ENCODE peak calls at places on chromosomes 12 and 14, in ten cellular contexts. I, Y, J, O, X, M, A, Z, S and E are unnamed samples.

GRCh38 chr12:58309806-58310205 is 368.4 kb downstream of the ATP23 start:
- DNase-seq in M (no peak), J (no peak), I (no peak), O (no peak), Y (no peak), S (no peak), Z (no peak), A (no peak), X (no peak), E (no peak)

GRCh38 chr12:111807232-111807631 is 34.8 kb upstream of the MAPKAPK5 start:
- DNase-seq in I (no peak), M (no peak), X (no peak), O (no peak), A (peak), Z (no peak), S (no peak), J (no peak), Y (no peak), E (peak)

GRCh38 chr14:97074860-97075259 is 277.7 kb downstream of the VRK1 start:
- DNase-seq in J (no peak), M (no peak), I (no peak), Y (no peak), S (no peak), Z (no peak), X (no peak), O (no peak), A (no peak), E (no peak)

GRCh38 chr12:66065623-66066022 is 64.9 kb downstream of the LLPH start:
- DNase-seq in M (no peak), J (no peak), O (no peak), I (no peak), Z (no peak), S (no peak), Y (no peak), X (no peak), A (no peak), E (no peak)

GRCh38 chr12:55965941-55966407 is at the start of gene PMEL:
- DNase-seq in O (no peak), A (no peak), S (no peak), J (peak), I (no peak), Y (no peak), X (no peak), Z (no peak), M (no peak), E (no peak)

GRCh38 chr14:61695695-61696527 is 598 bp downstream of the HIF1A start:
- DNase-seq in X (peak), I (peak), O (peak), Z (peak), M (peak), S (peak), A (peak), J (peak), Y (peak), E (peak)

GRCh38 chr14:105568859-105569766 is 42.7 kb downstream of the TMEM121 start:
- DNase-seq in X (no peak), Z (no peak), Y (no peak), O (no peak), I (no peak), S (no peak), M (no peak), A (no peak), J (no peak), E (no peak)

GRCh38 chr14:100441271-100441947 is 118.3 kb downstream of the SLC25A47 start:
- DNase-seq in X (no peak), A (no peak), Y (no peak), S (no peak), Z (no peak), O (no peak), I (no peak), M (no peak), J (no peak), E (no peak)

GRCh38 chr12:90027889-90028570 is 319.4 kb upstream of the ATP2B1 start:
- DNase-seq in J (no peak), I (no peak), Z (no peak), X (no peak), O (no peak), Y (no peak), S (no peak), A (no peak), M (no peak), E (no peak)

GRCh38 chr12:54394281-54394719 is 9.8 kb upstream of the ZNF385A start:
- DNase-seq in Y (peak), X (peak), A (no peak), I (peak), O (peak), M (peak), S (no peak), J (peak), Z (peak), E (peak)

GRCh38 chr14:101705733-101706508 is 55.6 kb upstream of the PPP2R5C start:
- DNase-seq in Z (peak), X (peak), O (peak), A (peak), Y (peak), I (peak), J (peak), M (no peak), S (peak), E (peak)

GRCh38 chr14:88322505-88323085 is 474 bp downstream of the KCNK10 start:
- DNase-seq in J (peak), Z (no peak), M (no peak), X (no peak), S (no peak), I (no peak), Y (no peak), O (no peak), A (no peak), E (no peak)

GRCh38 chr12:14845350-14845750 is 2.0 kb upstream of the ART4 start:
- DNase-seq in X (no peak), O (peak), J (peak), S (no peak), M (peak), A (no peak), Z (peak), Y (peak), I (peak), E (no peak)

GRCh38 chr12:118980407-118981014 is 830 bp upstream of the SRRM4 start:
- DNase-seq in Z (no peak), I (no peak), Y (no peak), M (no peak), O (no peak), S (no peak), J (peak), A (no peak), X (no peak), E (no peak)

GRCh38 chr12:85823436-85824179 is 12.6 kb downstream of the RASSF9 start:
- DNase-seq in Y (no peak), I (no peak), M (no peak), X (no peak), S (no peak), J (no peak), O (no peak), A (no peak), Z (no peak), E (no peak)

GRCh38 chr14:59060841-59061240 is 127.6 kb upstream of the DAAM1 start:
- DNase-seq in Z (no peak), Y (no peak), A (no peak), O (no peak), J (no peak), X (no peak), S (no peak), M (no peak), I (no peak), E (no peak)

GRCh38 chr12:52224154-52224553 is 8.9 kb upstream of the KRT7 start:
- DNase-seq in I (no peak), Y (no peak), J (no peak), O (no peak), S (no peak), A (no peak), Z (no peak), X (no peak), M (no peak), E (no peak)

GRCh38 chr14:48274826-48275225 is 599.4 kb upstream of the MDGA2 start:
- DNase-seq in Y (no peak), S (no peak), X (no peak), O (no peak), A (no peak), M (no peak), J (no peak), Z (no peak), I (no peak), E (no peak)

GRCh38 chr14:51395361-51395849 is 155.4 kb downstream of the TMX1 start:
- DNase-seq in J (no peak), M (no peak), Z (no peak), Y (no peak), X (no peak), O (peak), I (no peak), S (peak), A (peak), E (peak)

GRCh38 chr12:5154091-5154490 is 110.4 kb downstream of the KCNA5 start:
- DNase-seq in X (no peak), O (no peak), I (no peak), M (no peak), Z (no peak), Y (no peak), A (no peak), S (no peak), J (peak), E (no peak)

GRCh38 chr12:33795536-33795935 is 226.8 kb upstream of the ALG10 start:
- DNase-seq in X (no peak), O (no peak), J (no peak), Z (no peak), I (no peak), M (no peak), Y (no peak), S (no peak), A (no peak), E (no peak)

GRCh38 chr12:51686727-51687126 is 95.7 kb downstream of the SCN8A start:
- DNase-seq in J (no peak), Z (no peak), A (no peak), I (no peak), S (no peak), Y (no peak), X (no peak), O (no peak), M (no peak), E (no peak)

GRCh38 chr14:82447586-82447985 is 913.9 kb upstream of the SEL1L start:
- DNase-seq in Z (no peak), J (peak), X (no peak), S (no peak), Y (no peak), I (no peak), O (no peak), A (no peak), M (no peak), E (no peak)

GRCh38 chr12:124567035-124567672 is at the start of gene NCOR2:
- DNase-seq in Z (peak), J (peak), O (peak), A (no peak), S (no peak), X (peak), I (peak), Y (no peak), M (no peak), E (peak)

GRCh38 chr12:10737249-10737648 is 14.1 kb upstream of the YBX3 start:
- DNase-seq in I (no peak), O (no peak), Z (no peak), J (no peak), Y (no peak), M (no peak), A (no peak), X (no peak), S (no peak), E (no peak)

GRCh38 chr14:92886337-92886736 is 36.6 kb upstream of the CHGA start:
- DNase-seq in M (no peak), X (no peak), J (no peak), Z (no peak), A (no peak), S (no peak), Y (no peak), O (no peak), I (no peak), E (no peak)

GRCh38 chr12:78236264-78236663 is 405.6 kb downstream of the NAV3 start:
- DNase-seq in Y (no peak), M (no peak), X (no peak), I (no peak), Z (no peak), S (no peak), O (no peak), J (no peak), A (no peak), E (no peak)

GRCh38 chr14:85444685-85445084 is 85.3 kb upstream of the FLRT2 start:
- DNase-seq in J (peak), M (no peak), X (no peak), Z (no peak), O (no peak), A (no peak), I (no peak), S (no peak), Y (no peak), E (no peak)

GRCh38 chr14:100592972-100593371 is 5.8 kb upstream of the BEGAIN start:
- DNase-seq in Z (no peak), J (no peak), O (no peak), M (no peak), X (no peak), Y (no peak), A (peak), I (no peak), S (no peak), E (peak)